ENCODE peak calls at places on chromosomes 1 and 21, in five cellular contexts. One of them, this sample, is unnamed.

GRCh38 chr1:93763981-93764750 is 82.5 kb upstream of the BCAR3 start:
- DNase-seq in aorta: no peak
- DNase-seq in SJSA1: no peak
- DNase-seq in HCT116: no peak
- DNase-seq in A549: no peak
- DNase-seq in this sample: no peak

GRCh38 chr1:29682918-29683314 is 446.6 kb downstream of the PTPRU start:
- DNase-seq in SJSA1: no peak
- DNase-seq in HCT116: no peak
- DNase-seq in A549: no peak
- DNase-seq in aorta: no peak
- DNase-seq in this sample: no peak

GRCh38 chr1:51517361-51518032 is 1.6 kb downstream of the EPS15 start:
- DNase-seq in aorta: no peak
- DNase-seq in A549: no peak
- DNase-seq in SJSA1: peak; percentile 48
- DNase-seq in HCT116: no peak
- DNase-seq in this sample: no peak

GRCh38 chr1:223233410-223234163 is 90.5 kb upstream of the TLR5 start:
- DNase-seq in SJSA1: peak; percentile 94
- DNase-seq in HCT116: peak; percentile 70
- DNase-seq in aorta: no peak
- DNase-seq in A549: peak; percentile 41
- DNase-seq in this sample: peak; percentile 56

GRCh38 chr21:41659791-41660560 is 106.9 kb downstream of the RIPK4 start:
- DNase-seq in SJSA1: no peak
- DNase-seq in HCT116: no peak
- DNase-seq in aorta: peak; percentile 93
- DNase-seq in A549: peak; percentile 63
- DNase-seq in this sample: no peak

GRCh38 chr1:204560590-204560989 is 44.4 kb downstream of the MDM4 start:
- DNase-seq in aorta: no peak
- DNase-seq in SJSA1: peak; percentile 20
- DNase-seq in A549: peak; percentile 18
- DNase-seq in HCT116: no peak
- DNase-seq in this sample: no peak

GRCh38 chr1:150477733-150478132 is 9.5 kb upstream of the TARS2 start:
- DNase-seq in aorta: no peak
- DNase-seq in A549: peak; percentile 47
- DNase-seq in HCT116: no peak
- DNase-seq in SJSA1: no peak
- DNase-seq in this sample: peak; percentile 99

GRCh38 chr1:40045182-40045581 is 4.7 kb downstream of the CAP1 start:
- DNase-seq in A549: no peak
- DNase-seq in HCT116: no peak
- DNase-seq in aorta: no peak
- DNase-seq in SJSA1: no peak
- DNase-seq in this sample: no peak

GRCh38 chr1:87024936-87025537 is 110.6 kb downstream of the HS2ST1 start:
- DNase-seq in aorta: no peak
- DNase-seq in A549: peak; percentile 40
- DNase-seq in HCT116: peak; percentile 15
- DNase-seq in SJSA1: peak; percentile 6
- DNase-seq in this sample: peak; percentile 1

GRCh38 chr1:2982615-2983318 is 38.5 kb upstream of the ACTRT2 start:
- DNase-seq in HCT116: no peak
- DNase-seq in aorta: peak; percentile 86
- DNase-seq in SJSA1: no peak
- DNase-seq in A549: no peak
- DNase-seq in this sample: no peak

GRCh38 chr1:94713472-94714141 is 106.5 kb upstream of the SLC44A3 start:
- DNase-seq in A549: peak; percentile 87
- DNase-seq in SJSA1: peak; percentile 68
- DNase-seq in aorta: peak; percentile 80
- DNase-seq in HCT116: peak; percentile 89
- DNase-seq in this sample: peak; percentile 94

GRCh38 chr21:38806153-38806941 is 618 bp downstream of the ETS2 start:
- DNase-seq in A549: no peak
- DNase-seq in HCT116: no peak
- DNase-seq in SJSA1: no peak
- DNase-seq in aorta: peak; percentile 86
- DNase-seq in this sample: no peak

GRCh38 chr1:236051107-236051885 is 13.6 kb downstream of the NID1 start:
- DNase-seq in A549: no peak
- DNase-seq in HCT116: no peak
- DNase-seq in SJSA1: no peak
- DNase-seq in aorta: no peak
- DNase-seq in this sample: no peak

GRCh38 chr1:150186789-150187559 is 37.3 kb downstream of the PLEKHO1 start:
- DNase-seq in aorta: no peak
- DNase-seq in SJSA1: peak; percentile 72
- DNase-seq in A549: peak; percentile 62
- DNase-seq in HCT116: peak; percentile 38
- DNase-seq in this sample: no peak

GRCh38 chr1:46466477-46467182 is 23.0 kb upstream of the DMBX1 start:
- DNase-seq in SJSA1: peak; percentile 16
- DNase-seq in A549: no peak
- DNase-seq in aorta: peak; percentile 83
- DNase-seq in HCT116: no peak
- DNase-seq in this sample: no peak

GRCh38 chr1:67582625-67583461 is 102.2 kb upstream of the GADD45A start:
- DNase-seq in aorta: no peak
- DNase-seq in A549: no peak
- DNase-seq in SJSA1: no peak
- DNase-seq in HCT116: no peak
- DNase-seq in this sample: no peak

GRCh38 chr1:10573446-10573845 is 98.7 kb downstream of the PEX14 start:
- DNase-seq in A549: no peak
- DNase-seq in aorta: no peak
- DNase-seq in SJSA1: no peak
- DNase-seq in HCT116: no peak
- DNase-seq in this sample: no peak

GRCh38 chr1:31571340-31572295 is 4.7 kb upstream of the TINAGL1 start:
- DNase-seq in SJSA1: no peak
- DNase-seq in A549: no peak
- DNase-seq in aorta: no peak
- DNase-seq in HCT116: no peak
- DNase-seq in this sample: no peak

DNA sequence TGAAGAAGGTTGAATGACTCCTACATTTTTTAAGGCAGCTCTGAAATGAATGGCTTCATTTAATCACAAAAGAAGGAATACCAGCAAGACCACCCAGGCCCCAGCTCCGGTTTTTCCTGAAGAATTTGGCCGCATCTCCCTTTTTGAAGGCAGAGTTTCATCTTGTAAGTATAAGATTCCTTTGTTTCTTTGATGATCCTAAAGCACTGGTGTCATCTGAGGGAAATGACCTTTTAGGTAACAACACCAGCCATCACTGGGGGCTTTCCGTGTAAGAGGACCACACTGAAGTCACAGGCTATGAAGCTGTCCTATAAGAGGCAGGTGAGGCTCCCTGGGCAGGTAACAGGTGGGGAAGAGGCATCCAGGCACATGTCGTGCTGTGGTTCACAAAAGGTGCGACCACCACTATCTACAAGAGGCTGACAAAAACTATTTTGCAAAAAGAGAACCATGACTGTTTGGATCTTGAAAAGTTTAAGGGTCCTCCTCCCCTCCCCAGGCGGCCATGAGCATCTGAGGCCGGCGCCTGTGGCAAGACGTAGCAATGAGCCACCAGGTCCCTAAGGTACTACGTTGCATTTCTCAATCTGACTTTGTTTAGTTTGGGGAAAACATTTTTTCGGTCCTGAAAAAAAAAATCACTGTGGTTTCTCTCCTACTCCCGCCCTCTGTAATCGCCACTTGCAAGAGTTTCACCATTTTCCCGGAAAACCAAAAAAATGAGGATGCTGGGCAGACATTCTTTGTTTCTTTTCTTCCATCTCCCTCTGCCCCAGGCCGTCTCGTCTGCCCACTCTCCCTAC is 46.3 kb upstream of the IRF2BP2 start:
- DNase-seq in HCT116: no peak
- DNase-seq in aorta: no peak
- DNase-seq in SJSA1: peak; percentile 79
- DNase-seq in A549: no peak
- DNase-seq in this sample: no peak
- H3K27ac ChIP-seq in HCT116: no peak overlapping the region
- H3K27ac ChIP-seq in aorta: no peak overlapping the region
- H3K27ac ChIP-seq in SJSA1: peak overlapping the region; percentile 93
- H3K27ac ChIP-seq in A549: peak overlapping the region; percentile 81
- H3K27ac ChIP-seq in this sample: peak overlapping the region; percentile 100

GRCh38 chr21:32412162-32412997 is at the start of gene EVA1C:
- DNase-seq in aorta: peak; percentile 90
- DNase-seq in HCT116: no peak
- DNase-seq in A549: peak; percentile 58
- DNase-seq in SJSA1: peak; percentile 62
- DNase-seq in this sample: no peak

GRCh38 chr21:32411366-32412161 is 942 bp upstream of the EVA1C start:
- DNase-seq in aorta: peak; percentile 97
- DNase-seq in A549: peak; percentile 40
- DNase-seq in SJSA1: peak; percentile 68
- DNase-seq in HCT116: no peak
- DNase-seq in this sample: no peak

GRCh38 chr21:32412998-32413504 is 545 bp downstream of the EVA1C start:
- DNase-seq in aorta: peak; percentile 85
- DNase-seq in SJSA1: no peak
- DNase-seq in HCT116: no peak
- DNase-seq in A549: no peak
- DNase-seq in this sample: no peak

GRCh38 chr21:32413697-32414578 is 1.4 kb downstream of the EVA1C start:
- DNase-seq in HCT116: no peak
- DNase-seq in A549: no peak
- DNase-seq in aorta: no peak
- DNase-seq in SJSA1: peak; percentile 23
- DNase-seq in this sample: no peak

GRCh38 chr21:32410916-32411315 is 1.6 kb upstream of the EVA1C start:
- DNase-seq in HCT116: no peak
- DNase-seq in aorta: no peak
- DNase-seq in A549: no peak
- DNase-seq in SJSA1: no peak
- DNase-seq in this sample: no peak
- H3K27ac ChIP-seq in HCT116: peak overlapping the region; percentile 98
- H3K27ac ChIP-seq in aorta: peak overlapping the region; percentile 100
- H3K27ac ChIP-seq in A549: peak overlapping the region; percentile 98
- H3K27ac ChIP-seq in SJSA1: peak overlapping the region; percentile 68
- H3K27ac ChIP-seq in this sample: peak overlapping the region; percentile 78

DNA sequence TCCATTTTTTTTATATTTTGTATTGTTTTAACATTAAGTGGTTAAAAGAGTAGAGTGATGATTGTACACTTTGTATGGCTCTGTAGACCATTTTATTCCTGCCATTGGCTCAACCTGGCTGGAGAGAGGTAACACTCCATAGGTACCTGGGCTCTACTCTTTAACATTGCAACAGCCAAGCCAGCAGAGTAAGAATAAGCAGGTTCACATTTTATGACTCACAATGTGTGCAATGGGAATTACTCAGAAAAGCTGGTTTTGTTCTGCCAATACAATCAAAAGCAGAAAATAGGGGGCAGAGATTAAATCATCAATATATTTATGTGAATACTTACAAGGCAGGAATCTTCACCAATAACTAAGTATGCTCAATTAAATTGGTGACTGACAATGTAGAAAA is 1324.0 kb downstream of the AMY1C start:
- DNase-seq in A549: no peak
- DNase-seq in SJSA1: no peak
- DNase-seq in HCT116: no peak
- DNase-seq in aorta: no peak
- DNase-seq in this sample: no peak
- H3K27ac ChIP-seq in A549: no peak overlapping the region
- H3K27ac ChIP-seq in SJSA1: no peak overlapping the region
- H3K27ac ChIP-seq in HCT116: no peak overlapping the region
- H3K27ac ChIP-seq in aorta: no peak overlapping the region
- H3K27ac ChIP-seq in this sample: no peak overlapping the region

GRCh38 chr1:206859082-206859491 is 6.3 kb upstream of the IL20 start:
- DNase-seq in A549: no peak
- DNase-seq in HCT116: no peak
- DNase-seq in aorta: no peak
- DNase-seq in SJSA1: no peak
- DNase-seq in this sample: no peak
- H3K27ac ChIP-seq in A549: no peak overlapping the region
- H3K27ac ChIP-seq in HCT116: no peak overlapping the region
- H3K27ac ChIP-seq in aorta: no peak overlapping the region
- H3K27ac ChIP-seq in SJSA1: no peak overlapping the region
- H3K27ac ChIP-seq in this sample: peak overlapping the region; percentile 12

GRCh38 chr1:228963795-228964177 is 228.5 kb downstream of the RHOU start:
- DNase-seq in SJSA1: no peak
- DNase-seq in HCT116: no peak
- DNase-seq in aorta: no peak
- DNase-seq in A549: no peak
- DNase-seq in this sample: no peak
- H3K27ac ChIP-seq in SJSA1: peak overlapping the region; percentile 96
- H3K27ac ChIP-seq in HCT116: no peak overlapping the region
- H3K27ac ChIP-seq in aorta: peak overlapping the region; percentile 98
- H3K27ac ChIP-seq in A549: peak overlapping the region; percentile 69
- H3K27ac ChIP-seq in this sample: peak overlapping the region; percentile 46

DNA sequence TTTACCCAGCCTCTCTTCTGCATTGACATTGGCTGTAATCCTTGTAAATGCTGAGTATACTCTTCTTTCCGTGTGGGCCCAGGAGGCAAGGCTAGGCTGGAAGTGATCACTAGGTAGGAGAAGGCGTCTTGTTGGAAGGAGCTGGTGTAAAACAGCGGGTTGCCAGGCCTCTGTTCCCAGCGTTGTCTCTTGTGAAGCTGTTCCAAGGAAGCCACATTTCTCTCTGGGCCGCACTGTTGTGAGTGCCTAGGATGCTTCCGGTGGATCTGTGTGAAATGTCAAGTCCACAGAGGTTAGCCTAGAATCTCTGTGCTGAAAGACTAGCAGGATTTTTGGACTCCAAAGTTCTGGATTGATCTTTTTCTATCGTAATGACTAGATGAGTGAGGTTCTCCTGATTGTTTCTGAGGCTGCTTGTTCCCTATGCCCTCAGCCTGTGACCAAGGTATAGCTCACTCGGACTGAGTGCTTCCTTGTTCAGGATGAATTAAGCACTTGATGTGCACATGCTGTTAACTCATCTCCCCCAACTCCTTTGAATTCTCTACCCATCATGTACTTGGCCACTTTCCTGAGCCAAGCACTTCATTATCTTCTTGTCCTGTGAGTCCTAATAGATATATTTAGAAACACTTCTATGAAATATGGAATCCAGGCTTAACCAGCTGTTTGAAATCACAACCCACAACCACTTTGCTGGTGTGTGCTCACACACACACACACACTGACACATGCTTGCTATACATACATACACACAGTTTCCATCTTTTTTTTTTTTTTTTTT is 63.3 kb downstream of the PBX1 start:
- DNase-seq in A549: no peak
- DNase-seq in HCT116: no peak
- DNase-seq in aorta: no peak
- DNase-seq in SJSA1: no peak
- DNase-seq in this sample: no peak
- H3K27ac ChIP-seq in A549: peak overlapping the region; percentile 62
- H3K27ac ChIP-seq in HCT116: no peak overlapping the region
- H3K27ac ChIP-seq in aorta: no peak overlapping the region
- H3K27ac ChIP-seq in SJSA1: no peak overlapping the region
- H3K27ac ChIP-seq in this sample: no peak overlapping the region

DNA sequence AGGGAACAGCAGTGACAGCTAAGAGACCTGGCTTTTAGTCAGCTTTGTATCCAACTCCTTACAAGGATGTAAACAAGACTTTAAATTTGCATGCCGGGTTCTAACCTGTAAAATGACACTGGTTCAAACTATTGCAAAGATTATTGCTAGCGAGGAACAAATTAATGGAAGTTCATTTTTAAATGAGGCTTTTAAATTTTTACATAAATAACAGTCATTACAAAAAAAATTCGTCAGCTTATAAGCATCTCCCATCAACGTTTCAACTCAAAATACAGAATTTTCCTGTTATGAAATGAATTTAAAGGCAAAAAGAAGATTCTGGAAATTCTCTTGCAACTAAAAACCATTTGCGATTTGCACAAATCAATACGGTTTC is 668 bp downstream of the KIF14 start:
- DNase-seq in HCT116: no peak
- DNase-seq in A549: no peak
- DNase-seq in SJSA1: peak; percentile 18
- DNase-seq in aorta: no peak
- DNase-seq in this sample: no peak
- H3K27ac ChIP-seq in HCT116: peak overlapping the region; percentile 60
- H3K27ac ChIP-seq in A549: peak overlapping the region; percentile 79
- H3K27ac ChIP-seq in SJSA1: peak overlapping the region; percentile 100
- H3K27ac ChIP-seq in aorta: no peak overlapping the region
- H3K27ac ChIP-seq in this sample: peak overlapping the region; percentile 35